ENCODE peak calls at places on chromosomes 2 and 18, in four cellular contexts. One of them, this sample, is unnamed.

GRCh38 chr2:160096414-160096813 is 34.0 kb upstream of the PLA2R1 start:
- DNase-seq in AG04449: no peak
- DNase-seq in breast epithelium: no peak
- DNase-seq in testis: no peak
- DNase-seq in this sample: no peak

GRCh38 chr2:147980940-147981339 is 39.6 kb downstream of the ORC4 start:
- DNase-seq in AG04449: no peak
- DNase-seq in breast epithelium: no peak
- DNase-seq in testis: no peak
- DNase-seq in this sample: no peak

GRCh38 chr2:53594586-53594918 is 173.1 kb upstream of the CHAC2 start:
- DNase-seq in AG04449: peak; percentile 4
- DNase-seq in breast epithelium: no peak
- DNase-seq in testis: no peak
- DNase-seq in this sample: no peak

GRCh38 chr18:60090170-60090569 is 190.4 kb downstream of the PMAIP1 start:
- DNase-seq in AG04449: no peak
- DNase-seq in breast epithelium: no peak
- DNase-seq in testis: peak; percentile 22
- DNase-seq in this sample: no peak

GRCh38 chr2:118224144-118224887 is 136.0 kb downstream of the INSIG2 start:
- DNase-seq in AG04449: no peak
- DNase-seq in breast epithelium: no peak
- DNase-seq in testis: peak; percentile 31
- DNase-seq in this sample: no peak

GRCh38 chr2:227010433-227010832 is 153.6 kb downstream of the COL4A4 start:
- DNase-seq in AG04449: no peak
- DNase-seq in breast epithelium: no peak
- DNase-seq in testis: no peak
- DNase-seq in this sample: no peak

GRCh38 chr2:217937446-217937845 is 65.3 kb downstream of the TNS1 start:
- DNase-seq in AG04449: no peak
- DNase-seq in breast epithelium: no peak
- DNase-seq in testis: no peak
- DNase-seq in this sample: no peak

GRCh38 chr2:241350530-241350877 is 5.6 kb upstream of the FARP2 start:
- DNase-seq in AG04449: no peak
- DNase-seq in breast epithelium: no peak
- DNase-seq in testis: no peak
- DNase-seq in this sample: no peak

GRCh38 chr2:227395556-227395955 is 7.8 kb upstream of the SCYGR1 start:
- DNase-seq in AG04449: no peak
- DNase-seq in breast epithelium: no peak
- DNase-seq in testis: no peak
- DNase-seq in this sample: no peak

GRCh38 chr2:37904450-37904849 is 20.6 kb upstream of the RMDN2 start:
- DNase-seq in AG04449: no peak
- DNase-seq in breast epithelium: no peak
- DNase-seq in testis: no peak
- DNase-seq in this sample: no peak

GRCh38 chr2:120313695-120314615 is 32.0 kb upstream of the INHBB start:
- DNase-seq in AG04449: no peak
- DNase-seq in breast epithelium: no peak
- DNase-seq in testis: peak; percentile 45
- DNase-seq in this sample: no peak

GRCh38 chr2:83079007-83079406 is 1380.1 kb downstream of the SUCLG1 start:
- DNase-seq in AG04449: no peak
- DNase-seq in breast epithelium: no peak
- DNase-seq in testis: no peak
- DNase-seq in this sample: no peak

GRCh38 chr2:83085869-83086268 is 1373.2 kb downstream of the SUCLG1 start:
- DNase-seq in AG04449: no peak
- DNase-seq in breast epithelium: no peak
- DNase-seq in testis: no peak
- DNase-seq in this sample: no peak

GRCh38 chr2:83081835-83082522 is 1377.1 kb downstream of the SUCLG1 start:
- DNase-seq in AG04449: peak; percentile 33
- DNase-seq in breast epithelium: no peak
- DNase-seq in testis: no peak
- DNase-seq in this sample: peak; percentile 39
- H3K4me3 ChIP-seq in AG04449: no peak overlapping the region
- H3K4me3 ChIP-seq in breast epithelium: no peak overlapping the region
- H3K4me3 ChIP-seq in testis: no peak overlapping the region
- H3K4me3 ChIP-seq in this sample: no peak overlapping the region

DNA sequence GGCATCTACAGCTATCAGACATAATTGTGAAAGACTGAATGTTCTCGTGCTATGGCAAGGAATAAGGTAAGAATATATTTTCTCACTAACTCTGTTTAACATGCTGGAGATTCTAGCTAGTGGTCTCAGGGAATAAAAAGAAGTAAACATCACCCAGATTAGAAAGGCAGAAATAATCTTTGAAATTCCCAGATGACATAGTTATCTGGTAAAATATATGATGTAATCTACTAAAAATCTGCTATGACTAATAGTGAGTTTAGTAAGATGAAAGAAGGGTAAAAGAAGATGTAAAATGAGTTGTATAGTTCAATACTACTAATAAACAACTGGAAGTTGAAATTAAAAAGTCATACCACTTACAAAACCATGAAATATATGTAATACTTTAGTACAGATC is 134.2 kb downstream of the DSC3 start:
- DNase-seq in AG04449: no peak
- DNase-seq in breast epithelium: no peak
- DNase-seq in testis: no peak
- DNase-seq in this sample: no peak
- H3K4me3 ChIP-seq in AG04449: no peak overlapping the region
- H3K4me3 ChIP-seq in breast epithelium: no peak overlapping the region
- H3K4me3 ChIP-seq in testis: no peak overlapping the region
- H3K4me3 ChIP-seq in this sample: no peak overlapping the region

DNA sequence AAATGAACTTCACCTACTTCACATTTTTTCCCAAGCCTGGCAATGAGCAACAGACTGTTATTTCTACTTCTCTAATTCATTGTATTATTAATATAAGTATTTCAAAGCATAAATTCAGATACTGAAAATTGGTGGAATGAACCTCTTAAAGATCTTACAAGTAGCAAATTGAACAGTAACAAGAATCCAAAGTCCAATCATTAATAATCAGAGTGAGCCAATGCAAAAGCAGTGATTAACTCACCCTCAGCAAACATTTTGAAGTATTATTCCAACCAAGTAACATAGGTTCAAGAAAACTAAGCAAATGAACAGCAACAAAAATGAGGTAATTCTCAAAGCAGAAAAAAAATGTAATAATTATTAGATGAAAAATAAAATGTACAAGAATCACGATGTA is 288.1 kb upstream of the ZC3H15 start:
- DNase-seq in AG04449: no peak
- DNase-seq in breast epithelium: no peak
- DNase-seq in testis: no peak
- DNase-seq in this sample: no peak
- H3K4me3 ChIP-seq in AG04449: no peak overlapping the region
- H3K4me3 ChIP-seq in breast epithelium: no peak overlapping the region
- H3K4me3 ChIP-seq in testis: no peak overlapping the region
- H3K4me3 ChIP-seq in this sample: no peak overlapping the region

GRCh38 chr2:196926562-196927317 is at the start of gene PGAP1:
- DNase-seq in AG04449: peak; percentile 19
- DNase-seq in breast epithelium: peak; percentile 83
- DNase-seq in testis: peak; percentile 88
- DNase-seq in this sample: peak; percentile 76
- H3K4me3 ChIP-seq in AG04449: peak within 1 kb of the TSS; percentile 85
- H3K4me3 ChIP-seq in breast epithelium: peak within 1 kb of the TSS; percentile 80
- H3K4me3 ChIP-seq in testis: peak within 1 kb of the TSS; percentile 81
- H3K4me3 ChIP-seq in this sample: peak within 1 kb of the TSS; percentile 98

GRCh38 chr2:69221512-69221911 is 165.5 kb downstream of the GFPT1 start:
- DNase-seq in AG04449: no peak
- DNase-seq in breast epithelium: no peak
- DNase-seq in testis: no peak
- DNase-seq in this sample: no peak

GRCh38 chr2:69224495-69224803 is 162.6 kb downstream of the GFPT1 start:
- DNase-seq in AG04449: no peak
- DNase-seq in breast epithelium: no peak
- DNase-seq in testis: no peak
- DNase-seq in this sample: no peak

GRCh38 chr2:69222984-69223658 is 163.9 kb downstream of the GFPT1 start:
- DNase-seq in AG04449: no peak
- DNase-seq in breast epithelium: no peak
- DNase-seq in testis: no peak
- DNase-seq in this sample: no peak

GRCh38 chr2:69223759-69224494 is 163.1 kb downstream of the GFPT1 start:
- DNase-seq in AG04449: no peak
- DNase-seq in breast epithelium: no peak
- DNase-seq in testis: no peak
- DNase-seq in this sample: no peak

DNA sequence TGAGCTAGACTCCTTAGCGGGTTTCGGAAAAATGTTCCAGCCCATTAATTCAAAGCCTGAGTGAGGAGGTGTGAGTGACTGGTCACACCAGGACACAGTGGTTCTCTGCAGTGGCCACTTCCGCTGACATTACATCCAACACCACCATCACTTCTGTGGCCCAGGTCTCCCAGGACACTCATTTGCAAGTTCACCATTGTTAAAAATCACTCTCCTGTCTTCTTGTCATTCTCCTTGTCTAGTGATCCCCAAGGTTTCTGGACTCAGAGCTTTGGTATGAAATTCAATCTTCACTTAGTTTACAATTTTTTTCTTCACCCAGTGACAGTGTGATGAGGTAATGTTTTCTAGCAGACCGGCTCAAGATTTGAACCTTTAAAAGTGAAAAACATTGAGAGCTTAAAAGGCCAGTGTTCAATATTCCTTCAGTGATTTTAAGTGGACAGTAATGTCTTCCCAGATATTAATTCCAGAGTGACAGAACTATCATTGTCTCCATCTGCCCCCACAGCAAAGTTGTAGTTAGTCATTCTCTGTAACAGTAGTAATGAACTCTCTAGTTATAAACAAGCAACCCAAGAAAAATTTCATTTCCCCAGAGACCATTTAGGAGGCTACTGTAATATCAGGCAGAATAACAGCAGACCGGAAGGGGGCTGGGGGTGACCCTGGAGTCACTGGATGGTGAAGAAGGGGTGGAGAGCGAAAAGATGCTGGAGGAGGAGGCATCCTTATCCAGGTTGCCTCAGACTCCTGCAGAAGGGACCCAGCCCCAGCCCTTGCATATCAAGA is 164.9 kb downstream of the GFPT1 start:
- DNase-seq in AG04449: no peak
- DNase-seq in breast epithelium: no peak
- DNase-seq in testis: no peak
- DNase-seq in this sample: no peak
- H3K4me3 ChIP-seq in AG04449: no peak overlapping the region
- H3K4me3 ChIP-seq in breast epithelium: no peak overlapping the region
- H3K4me3 ChIP-seq in testis: no peak overlapping the region
- H3K4me3 ChIP-seq in this sample: no peak overlapping the region

DNA sequence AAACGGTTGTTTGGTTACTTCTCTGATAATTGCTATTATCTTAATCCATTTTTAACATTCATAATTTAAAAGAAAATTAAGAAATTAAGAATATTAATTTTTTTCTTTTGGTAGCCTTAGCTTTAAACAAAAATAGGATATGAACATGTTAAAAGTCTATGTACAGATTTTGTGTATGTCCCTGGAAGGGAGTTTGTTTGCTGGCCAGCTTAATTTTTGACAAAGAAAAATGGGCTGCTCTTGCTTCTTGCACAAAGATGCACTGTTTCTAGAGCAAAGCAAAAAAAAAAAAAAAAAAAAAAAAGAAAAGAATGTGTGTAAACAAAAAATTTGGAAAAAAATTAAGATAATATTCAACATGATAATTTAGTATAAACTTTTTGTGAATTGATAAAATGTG is 1.3 kb downstream of the RFTN2 start:
- DNase-seq in AG04449: no peak
- DNase-seq in breast epithelium: no peak
- DNase-seq in testis: no peak
- DNase-seq in this sample: no peak
- H3K4me3 ChIP-seq in AG04449: peak overlapping the region; percentile 59
- H3K4me3 ChIP-seq in breast epithelium: peak overlapping the region; percentile 44
- H3K4me3 ChIP-seq in testis: no peak overlapping the region
- H3K4me3 ChIP-seq in this sample: peak overlapping the region; percentile 45